ENCODE peak calls at places on chromosomes 3 and 15, in ten cellular contexts. J is tibial artery, T is mucosa of descending colon, I is mesendoderm, S is heart right ventricle, H is pancreas, V is GM23248, N is PC-9, M is ovary, R is HCT116. P is an unnamed sample.
A peak's percentile ranks its signal among the peaks of the same experiment; 100 is the strongest.

GRCh38 chr3:138944842-138945645 is 1.9 kb downstream of the FOXL2 start:
- DNase-seq in J (no peak), T (no peak), I (peak; percentile 78), S (no peak), H (no peak), V (no peak), N (no peak), M (peak; percentile 38), R (no peak), P (no peak)

GRCh38 chr15:31325976-31326728 is 483 bp upstream of the KLF13 start:
- DNase-seq in J (peak; percentile 99), T (peak; percentile 99), I (peak; percentile 98), S (peak; percentile 99), H (peak; percentile 98), V (peak; percentile 98), N (no peak), M (peak; percentile 99), R (peak; percentile 91), P (peak; percentile 99)

GRCh38 chr3:111764645-111765091 is 94.4 kb upstream of the PHLDB2 start:
- DNase-seq in J (no peak), T (no peak), I (no peak), S (no peak), H (no peak), V (peak; percentile 81), N (peak; percentile 79), M (no peak), R (peak; percentile 52), P (no peak)

GRCh38 chr3:185519021-185519420 is 20.2 kb upstream of the TMEM41A start:
- DNase-seq in J (no peak), T (no peak), I (peak; percentile 10), S (no peak), H (no peak), V (peak; percentile 10), N (no peak), M (no peak), R (no peak), P (no peak)

GRCh38 chr3:196193037-196193737 is 18.0 kb downstream of the ZDHHC19 start:
- DNase-seq in J (no peak), T (peak; percentile 57), I (no peak), S (no peak), H (no peak), V (no peak), N (peak; percentile 42), M (no peak), R (no peak), P (no peak)

GRCh38 chr3:149180057-149180573 is 41.5 kb downstream of the CP start:
- DNase-seq in J (peak; percentile 93), T (no peak), I (no peak), S (peak; percentile 83), H (peak; percentile 40), V (peak; percentile 100), N (peak; percentile 73), M (peak; percentile 93), R (peak; percentile 75), P (peak; percentile 57)

GRCh38 chr15:65824031-65824743 is 32.1 kb upstream of the DENND4A start:
- DNase-seq in J (no peak), T (no peak), I (peak; percentile 87), S (peak; percentile 62), H (peak; percentile 65), V (peak; percentile 79), N (peak; percentile 35), M (peak; percentile 32), R (peak; percentile 58), P (no peak)

GRCh38 chr3:33167716-33168339 is 50.8 kb downstream of the SUSD5 start:
- DNase-seq in J (no peak), T (no peak), I (peak; percentile 6), S (no peak), H (no peak), V (no peak), N (no peak), M (no peak), R (no peak), P (no peak)

GRCh38 chr3:8239718-8240698 is 261.6 kb upstream of the LMCD1 start:
- DNase-seq in J (no peak), T (no peak), I (peak; percentile 69), S (no peak), H (peak; percentile 8), V (peak; percentile 68), N (no peak), M (no peak), R (peak; percentile 48), P (no peak)

GRCh38 chr3:66953934-66954333 is 44.2 kb upstream of the KBTBD8 start:
- DNase-seq in J (no peak), T (no peak), I (no peak), S (no peak), H (no peak), V (no peak), N (no peak), M (no peak), R (no peak), P (no peak)

GRCh38 chr3:127081001-127081720 is 98.2 kb downstream of the PLXNA1 start:
- DNase-seq in J (no peak), T (no peak), I (no peak), S (no peak), H (no peak), V (no peak), N (no peak), M (no peak), R (no peak), P (peak; percentile 19)

GRCh38 chr3:133258358-133258757 is 141.5 kb upstream of the BFSP2 start:
- DNase-seq in J (no peak), T (no peak), I (peak; percentile 86), S (no peak), H (no peak), V (peak; percentile 5), N (no peak), M (no peak), R (no peak), P (no peak)

GRCh38 chr3:53083496-53083895 is 37.6 kb upstream of the SFMBT1 start:
- DNase-seq in J (no peak), T (no peak), I (no peak), S (peak; percentile 65), H (no peak), V (peak; percentile 83), N (no peak), M (no peak), R (no peak), P (no peak)

GRCh38 chr3:9951962-9952805 is at the start of gene PRRT3:
- DNase-seq in J (no peak), T (peak; percentile 69), I (peak; percentile 64), S (no peak), H (no peak), V (peak; percentile 78), N (no peak), M (no peak), R (no peak), P (peak; percentile 63)

GRCh38 chr3:142993958-142994442 is 7.4 kb upstream of the U2SURP start:
- DNase-seq in J (no peak), T (no peak), I (peak; percentile 72), S (peak; percentile 44), H (peak; percentile 14), V (peak; percentile 79), N (peak; percentile 70), M (peak; percentile 52), R (peak; percentile 59), P (peak; percentile 65)

GRCh38 chr15:82100116-82100795 is 54.4 kb upstream of the MEX3B start:
- DNase-seq in J (no peak), T (no peak), I (peak; percentile 21), S (no peak), H (no peak), V (peak; percentile 31), N (no peak), M (no peak), R (no peak), P (no peak)

GRCh38 chr15:97140216-97140615 is 809.7 kb downstream of the NR2F2 start:
- DNase-seq in J (no peak), T (no peak), I (peak; percentile 38), S (no peak), H (no peak), V (no peak), N (no peak), M (no peak), R (no peak), P (no peak)

GRCh38 chr3:45552773-45553371 is 41.7 kb upstream of the LIMD1 start:
- DNase-seq in J (no peak), T (no peak), I (no peak), S (no peak), H (no peak), V (no peak), N (no peak), M (no peak), R (no peak), P (no peak)

GRCh38 chr3:45509038-45509767 is 85.3 kb upstream of the LIMD1 start:
- DNase-seq in J (no peak), T (no peak), I (peak; percentile 38), S (no peak), H (no peak), V (peak; percentile 98), N (no peak), M (no peak), R (peak; percentile 48), P (no peak)

GRCh38 chr3:184192889-184193288 is 6.9 kb downstream of the ABCF3 start:
- DNase-seq in J (no peak), T (no peak), I (no peak), S (no peak), H (no peak), V (no peak), N (no peak), M (no peak), R (no peak), P (no peak)
- H3K4me1 ChIP-seq in J (peaks cover 8% of the 10 kb centered on the region), T (no peaks in the 10 kb centered on the region), I (no peaks in the 10 kb centered on the region), S (peaks cover 8% of the 10 kb centered on the region), H (no peaks in the 10 kb centered on the region), V (no peaks in the 10 kb centered on the region), N (no peaks in the 10 kb centered on the region), M (no peaks in the 10 kb centered on the region), R (no peaks in the 10 kb centered on the region), P (peaks cover 3% of the 10 kb centered on the region)

DNA sequence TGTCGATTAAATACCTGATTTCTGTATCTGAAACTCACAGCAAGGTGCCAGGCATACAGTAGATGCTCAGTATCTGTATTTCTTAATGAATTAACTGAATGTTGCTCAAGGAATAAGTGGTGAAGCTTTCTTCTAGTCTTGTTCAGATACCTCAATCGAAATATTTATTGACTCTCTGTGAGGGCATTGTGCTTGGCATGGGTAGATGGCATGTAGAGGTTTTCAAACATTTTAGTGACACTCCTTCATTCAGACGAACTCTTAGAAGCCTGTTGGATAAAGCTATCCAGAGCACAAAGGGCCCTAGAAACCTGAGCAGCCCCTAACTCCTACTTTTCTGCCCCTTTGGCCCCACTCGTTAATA is 369 bp upstream of the SNX1 start:
- DNase-seq in J (no peak), T (no peak), I (no peak), S (no peak), H (no peak), V (no peak), N (no peak), M (no peak), R (no peak), P (no peak)
- H3K4me1 ChIP-seq in J (peaks cover 64% of the 10 kb centered on the region), T (peaks cover 45% of the 10 kb centered on the region), I (peaks cover 7% of the 10 kb centered on the region), S (peaks cover 78% of the 10 kb centered on the region), H (peaks cover 46% of the 10 kb centered on the region), V (peaks cover 39% of the 10 kb centered on the region), N (peaks cover 26% of the 10 kb centered on the region), M (peaks cover 17% of the 10 kb centered on the region), R (peaks cover 25% of the 10 kb centered on the region), P (peaks cover 77% of the 10 kb centered on the region)

GRCh38 chr3:72438072-72438471 is 410.2 kb downstream of the SHQ1 start:
- DNase-seq in J (no peak), T (no peak), I (no peak), S (no peak), H (no peak), V (no peak), N (no peak), M (no peak), R (no peak), P (no peak)
- H3K4me1 ChIP-seq in J (peaks cover 26% of the 10 kb centered on the region), T (peaks cover 15% of the 10 kb centered on the region), I (peaks cover 6% of the 10 kb centered on the region), S (peaks cover 61% of the 10 kb centered on the region), H (peaks cover 16% of the 10 kb centered on the region), V (peaks cover 14% of the 10 kb centered on the region), N (no peaks in the 10 kb centered on the region), M (peaks cover 12% of the 10 kb centered on the region), R (no peaks in the 10 kb centered on the region), P (peaks cover 40% of the 10 kb centered on the region)

GRCh38 chr3:50162034-50162883 is 7.1 kb downstream of the SEMA3F start:
- DNase-seq in J (no peak), T (no peak), I (no peak), S (no peak), H (no peak), V (no peak), N (no peak), M (no peak), R (no peak), P (no peak)
- H3K4me1 ChIP-seq in J (peaks cover 100% of the 10 kb centered on the region), T (peaks cover 33% of the 10 kb centered on the region), I (peaks cover 47% of the 10 kb centered on the region), S (peaks cover 97% of the 10 kb centered on the region), H (peaks cover 5% of the 10 kb centered on the region), V (peaks cover 30% of the 10 kb centered on the region), N (peaks cover 38% of the 10 kb centered on the region), M (peaks cover 23% of the 10 kb centered on the region), R (peaks cover 3% of the 10 kb centered on the region), P (peaks cover 95% of the 10 kb centered on the region)